ENCODE peak calls at places on chromosomes 1 and 21, in ten cellular contexts. O, A, I, W, L, G, H, T, E and D are unnamed samples.

GRCh38 chr1:240888039-240888786 is 276.3 kb upstream of the GREM2 start:
- DNase-seq in O (peak), A (no peak), I (peak), W (peak), L (no peak), G (peak), H (no peak), T (peak), E (no peak), D (peak)

GRCh38 chr1:7705048-7705907 is 65.8 kb upstream of the VAMP3 start:
- DNase-seq in O (no peak), A (no peak), I (no peak), W (peak), L (peak), G (no peak), H (no peak), T (no peak), E (peak), D (no peak)

GRCh38 chr1:92599184-92599583 is 112.5 kb upstream of the GFI1 start:
- DNase-seq in O (peak), A (no peak), I (no peak), W (peak), L (no peak), G (peak), H (peak), T (peak), E (no peak), D (peak)

GRCh38 chr21:35933466-35933865 is 126.9 kb downstream of the SETD4 start:
- DNase-seq in O (peak), A (peak), I (peak), W (peak), L (no peak), G (peak), H (no peak), T (no peak), E (peak), D (peak)

GRCh38 chr1:76075188-76075489 is 593 bp downstream of the ST6GALNAC3 start:
- DNase-seq in O (peak), A (no peak), I (no peak), W (no peak), L (no peak), G (no peak), H (no peak), T (no peak), E (no peak), D (no peak)

GRCh38 chr1:21344750-21345443 is 54.6 kb upstream of the ECE1 start:
- DNase-seq in O (no peak), A (no peak), I (no peak), W (peak), L (no peak), G (no peak), H (no peak), T (no peak), E (no peak), D (no peak)

GRCh38 chr1:33641099-33641830 is 168.8 kb downstream of the ZSCAN20 start:
- DNase-seq in O (no peak), A (no peak), I (peak), W (peak), L (no peak), G (peak), H (no peak), T (peak), E (no peak), D (peak)

GRCh38 chr1:10065344-10065685 is 32.6 kb downstream of the UBE4B start:
- DNase-seq in O (peak), A (no peak), I (no peak), W (no peak), L (no peak), G (no peak), H (peak), T (no peak), E (no peak), D (no peak)

GRCh38 chr1:240000634-240001033 is 91.0 kb upstream of the FMN2 start:
- DNase-seq in O (no peak), A (no peak), I (no peak), W (no peak), L (no peak), G (peak), H (no peak), T (no peak), E (no peak), D (peak)

GRCh38 chr1:31727849-31728248 is 24.0 kb upstream of the COL16A1 start:
- DNase-seq in O (no peak), A (no peak), I (no peak), W (no peak), L (no peak), G (no peak), H (no peak), T (no peak), E (no peak), D (no peak)

GRCh38 chr1:46062651-46063319 is 69.6 kb downstream of the PIK3R3 start:
- DNase-seq in O (no peak), A (no peak), I (peak), W (peak), L (no peak), G (no peak), H (no peak), T (no peak), E (no peak), D (no peak)

GRCh38 chr1:100443739-100444571 is 91.6 kb downstream of the CDC14A start:
- DNase-seq in O (peak), A (peak), I (peak), W (peak), L (no peak), G (no peak), H (peak), T (peak), E (no peak), D (no peak)

GRCh38 chr21:38178653-38179503 is 77.9 kb upstream of the KCNJ15 start:
- DNase-seq in O (no peak), A (no peak), I (no peak), W (no peak), L (no peak), G (peak), H (no peak), T (no peak), E (no peak), D (no peak)

GRCh38 chr1:12314328-12314903 is 84.6 kb downstream of the VPS13D start:
- DNase-seq in O (peak), A (no peak), I (peak), W (peak), L (no peak), G (no peak), H (peak), T (peak), E (no peak), D (peak)

GRCh38 chr1:115118596-115118995 is 29.3 kb upstream of the TSPAN2 start:
- DNase-seq in O (no peak), A (no peak), I (no peak), W (no peak), L (no peak), G (peak), H (no peak), T (no peak), E (no peak), D (peak)

GRCh38 chr1:89987170-89987819 is 7.6 kb upstream of the ZNF326 start:
- DNase-seq in O (peak), A (peak), I (peak), W (peak), L (peak), G (peak), H (peak), T (peak), E (no peak), D (peak)

GRCh38 chr1:193367863-193368262 is 181.4 kb upstream of the B3GALT2 start:
- DNase-seq in O (no peak), A (no peak), I (no peak), W (no peak), L (no peak), G (no peak), H (no peak), T (no peak), E (no peak), D (no peak)

GRCh38 chr1:37721565-37721964 is 29.2 kb downstream of the CDCA8 start:
- DNase-seq in O (no peak), A (no peak), I (no peak), W (no peak), L (no peak), G (no peak), H (no peak), T (no peak), E (no peak), D (no peak)

GRCh38 chr1:9868244-9868590 is 41.9 kb downstream of the CTNNBIP1 start:
- DNase-seq in O (no peak), A (no peak), I (no peak), W (no peak), L (no peak), G (no peak), H (no peak), T (no peak), E (no peak), D (no peak)

GRCh38 chr1:173330149-173330951 is 123.2 kb upstream of the TNFSF4 start:
- DNase-seq in O (peak), A (peak), I (no peak), W (no peak), L (no peak), G (peak), H (no peak), T (no peak), E (no peak), D (peak)

GRCh38 chr1:153638261-153638660 is 4.4 kb downstream of the CHTOP start:
- DNase-seq in O (no peak), A (no peak), I (no peak), W (no peak), L (no peak), G (no peak), H (no peak), T (no peak), E (no peak), D (no peak)

GRCh38 chr1:92482665-92483441 is 3.9 kb downstream of the GFI1 start:
- DNase-seq in O (no peak), A (no peak), I (no peak), W (peak), L (peak), G (no peak), H (no peak), T (peak), E (no peak), D (no peak)

GRCh38 chr1:109664671-109665070 is 3.2 kb upstream of the GSTM2 start:
- DNase-seq in O (no peak), A (no peak), I (no peak), W (no peak), L (no peak), G (peak), H (no peak), T (no peak), E (no peak), D (no peak)

GRCh38 chr1:10553124-10553523 is 78.4 kb downstream of the PEX14 start:
- DNase-seq in O (no peak), A (no peak), I (no peak), W (no peak), L (no peak), G (no peak), H (peak), T (no peak), E (no peak), D (no peak)

GRCh38 chr1:222618880-222619321 is 1.0 kb downstream of the MIA3 start:
- DNase-seq in O (peak), A (no peak), I (peak), W (peak), L (no peak), G (peak), H (no peak), T (peak), E (no peak), D (peak)

GRCh38 chr1:82423174-82423815 is 622.6 kb downstream of the ADGRL2 start:
- DNase-seq in O (no peak), A (no peak), I (no peak), W (no peak), L (no peak), G (no peak), H (no peak), T (no peak), E (no peak), D (no peak)